ENCODE peak calls at places on chromosome 21, in four cellular contexts. H is heart left ventricle, R is ovary, U is left lung. L is an unnamed sample.

GRCh38 chr21:43865471-43866181 is 603 bp downstream of the AGPAT3 start:
- DNase-seq in H (peak; percentile 58), U (peak; percentile 90), R (peak; percentile 72), L (peak; percentile 83)

GRCh38 chr21:17514124-17514481 is 1.3 kb downstream of the CXADR start:
- DNase-seq in R (no peak), H (no peak), U (no peak), L (no peak)

GRCh38 chr21:29640233-29640554 is 299.6 kb downstream of the GRIK1 start:
- DNase-seq in R (no peak), H (no peak), U (no peak), L (no peak)

GRCh38 chr21:28521932-28522826 is 470.5 kb downstream of the LTN1 start:
- DNase-seq in U (no peak), H (no peak), R (no peak), L (no peak)

GRCh38 chr21:28099296-28099695 is 893.4 kb downstream of the LTN1 start:
- DNase-seq in H (peak; percentile 72), U (no peak), R (peak; percentile 40), L (no peak)

GRCh38 chr21:27060190-27060589 is 93.3 kb upstream of the ADAMTS5 start:
- DNase-seq in H (no peak), U (no peak), R (no peak), L (no peak)

GRCh38 chr21:38857152-38857825 is 51.6 kb downstream of the ETS2 start:
- DNase-seq in H (peak; percentile 35), U (no peak), R (no peak), L (no peak)

GRCh38 chr21:36104306-36105300 is 30.3 kb upstream of the CBR3 start:
- DNase-seq in R (peak; percentile 43), U (no peak), H (peak; percentile 68), L (no peak)

GRCh38 chr21:32253215-32253641 is 25.6 kb downstream of the MIS18A start:
- DNase-seq in R (no peak), H (peak; percentile 66), U (no peak), L (no peak)

GRCh38 chr21:45355573-45355972 is 49.4 kb upstream of the COL18A1 start:
- DNase-seq in R (no peak), U (no peak), H (peak; percentile 21), L (no peak)

GRCh38 chr21:45747802-45748445 is 104.4 kb downstream of the PCBP3 start:
- DNase-seq in H (no peak), U (no peak), R (no peak), L (no peak)

GRCh38 chr21:43718872-43719747 is at the start of gene PDXK:
- DNase-seq in H (peak; percentile 91), U (peak; percentile 99), R (peak; percentile 90), L (peak; percentile 95)

GRCh38 chr21:26437326-26438009 is 135.6 kb downstream of the CYYR1 start:
- DNase-seq in R (no peak), H (no peak), U (no peak), L (no peak)

GRCh38 chr21:33033961-33034413 is 8.3 kb downstream of the OLIG2 start:
- DNase-seq in U (no peak), H (no peak), R (no peak), L (no peak)

GRCh38 chr21:33522297-33522696 is 19.6 kb downstream of the GART start:
- DNase-seq in R (no peak), H (no peak), U (no peak), L (no peak)

GRCh38 chr21:16115461-16115860 is 385.7 kb downstream of the USP25 start:
- DNase-seq in R (no peak), U (no peak), H (no peak), L (no peak)

GRCh38 chr21:31557421-31557955 is 102.0 kb upstream of the SOD1 start:
- DNase-seq in U (no peak), R (peak; percentile 21), H (no peak), L (peak; percentile 47)

GRCh38 chr21:44871576-44872265 is 1.8 kb downstream of the PTTG1IP start:
- DNase-seq in U (no peak), R (no peak), H (peak; percentile 70), L (peak; percentile 63)

GRCh38 chr21:19109694-19110093 is 706.1 kb upstream of the TMPRSS15 start:
- DNase-seq in U (no peak), R (no peak), H (no peak), L (no peak)
- H3K9me3 ChIP-seq in U (peaks cover 10% of the 10 kb centered on the region), R (no peaks in the 10 kb centered on the region), H (peaks cover 3% of the 10 kb centered on the region), L (no peaks in the 10 kb centered on the region)

GRCh38 chr21:41961282-41961701 is 7.5 kb upstream of the C2CD2 start:
- DNase-seq in R (no peak), U (no peak), H (no peak), L (no peak)
- H3K4me1 ChIP-seq in R (peaks cover 7% of the 10 kb centered on the region), U (peaks cover 13% of the 10 kb centered on the region), H (peaks cover 21% of the 10 kb centered on the region), L (peaks cover 16% of the 10 kb centered on the region)

GRCh38 chr21:37208056-37208705 is 59.0 kb downstream of the VPS26C start:
- DNase-seq in R (no peak), H (peak; percentile 88), U (peak; percentile 93), L (peak; percentile 84)
- H3K27ac ChIP-seq in R (no peak overlapping the region), H (peak overlapping the region; percentile 92), U (peak overlapping the region; percentile 31), L (peak overlapping the region; percentile 55)

DNA sequence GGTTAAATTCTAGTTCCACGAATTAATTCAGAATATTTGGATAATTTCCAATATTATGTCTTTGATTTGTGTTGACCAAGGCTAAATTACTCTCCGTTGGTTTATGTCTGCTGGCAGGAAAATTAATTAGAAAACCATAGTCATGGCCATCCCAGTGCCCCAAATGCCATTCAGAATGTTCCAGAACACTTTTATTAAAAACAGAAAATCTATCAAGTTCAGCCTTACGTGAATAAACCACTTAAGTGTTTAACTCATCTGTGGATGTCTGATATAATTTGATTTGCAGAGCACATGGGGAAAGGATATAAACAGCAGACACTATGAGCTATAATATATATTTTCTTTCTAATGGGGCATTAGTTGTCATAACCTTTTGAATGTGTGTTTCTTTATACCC is 480.7 kb downstream of the MRPL39 start:
- DNase-seq in H (no peak), R (no peak), U (no peak), L (no peak)
- H3K9me3 ChIP-seq in H (no peaks in the 10 kb centered on the region), R (no peaks in the 10 kb centered on the region), U (peaks cover under 1% of the 10 kb centered on the region), L (no peaks in the 10 kb centered on the region)

L was measured in upper lobe of right lung.